ENCODE peak calls at places on chromosome 22, in six cellular contexts. R, K, E, W, V and J are unnamed samples.
A peak's percentile ranks its signal among the peaks of the same experiment; 100 is the strongest.

GRCh38 chr22:37972527-37972926 is 11.8 kb downstream of the SOX10 start:
- DNase-seq in V (no peak), R (no peak), W (no peak), E (no peak), K (no peak), J (no peak)

GRCh38 chr22:45207981-45208664 is 32.6 kb downstream of the KIAA0930 start:
- DNase-seq in K (no peak), W (no peak), R (peak; percentile 69), V (peak; percentile 36), E (peak; percentile 67), J (no peak)

GRCh38 chr22:31800065-31800464 is 46.2 kb downstream of the DEPDC5 start:
- DNase-seq in V (no peak), R (no peak), W (no peak), K (no peak), E (no peak), J (no peak)

GRCh38 chr22:46500201-46500600 is 37.2 kb downstream of the CELSR1 start:
- DNase-seq in V (peak; percentile 28), K (no peak), R (no peak), E (no peak), W (no peak), J (no peak)

GRCh38 chr22:42863349-42863911 is 6.4 kb upstream of the ARFGAP3 start:
- DNase-seq in K (no peak), V (no peak), W (no peak), R (no peak), E (no peak), J (no peak)

GRCh38 chr22:39908737-39909136 is 7.9 kb downstream of the GRAP2 start:
- DNase-seq in V (no peak), R (no peak), E (no peak), K (peak; percentile 22), W (no peak), J (no peak)

GRCh38 chr22:46619830-46620501 is at the start of gene GRAMD4:
- DNase-seq in V (peak; percentile 79), E (no peak), K (peak; percentile 23), W (no peak), R (peak; percentile 73), J (peak; percentile 74)

GRCh38 chr22:42673898-42674390 is 24.8 kb upstream of the CYB5R3 start:
- DNase-seq in W (no peak), E (no peak), K (no peak), V (no peak), R (no peak), J (no peak)

GRCh38 chr22:39269095-39269827 is 24.5 kb upstream of the PDGFB start:
- DNase-seq in K (no peak), R (no peak), W (no peak), E (no peak), V (no peak), J (no peak)

GRCh38 chr22:20205964-20206708 is 55.3 kb upstream of the CCDC188 start:
- DNase-seq in W (peak; percentile 83), V (peak; percentile 74), K (peak; percentile 95), R (peak; percentile 92), E (peak; percentile 65), J (peak; percentile 81)

GRCh38 chr22:45218974-45219373 is 21.7 kb downstream of the KIAA0930 start:
- DNase-seq in W (no peak), R (no peak), V (no peak), K (no peak), E (no peak), J (no peak)

GRCh38 chr22:19656541-19657251 is 57.6 kb upstream of the SEPTIN5 start:
- DNase-seq in K (no peak), V (no peak), E (no peak), W (no peak), R (no peak), J (no peak)

GRCh38 chr22:40120783-40121182 is 56.9 kb upstream of the TNRC6B start:
- DNase-seq in E (no peak), K (no peak), V (no peak), R (no peak), W (no peak), J (no peak)

GRCh38 chr22:21042978-21043855 is 2.5 kb upstream of the LRRC74B start:
- DNase-seq in V (peak; percentile 29), K (peak; percentile 75), R (peak; percentile 22), E (no peak), W (no peak), J (no peak)

GRCh38 chr22:44733426-44734106 is 18.8 kb upstream of the ARHGAP8 start:
- DNase-seq in R (no peak), K (no peak), E (no peak), W (no peak), V (no peak), J (no peak)

GRCh38 chr22:32317524-32317923 is 40.1 kb upstream of the RFPL3 start:
- DNase-seq in V (no peak), W (no peak), K (no peak), R (no peak), E (no peak), J (no peak)

GRCh38 chr22:39300198-39300830 is 19.1 kb downstream of the RPL3 start:
- DNase-seq in V (no peak), W (peak; percentile 63), R (no peak), E (no peak), K (no peak), J (peak; percentile 58)

GRCh38 chr22:28906312-28906711 is 22.9 kb downstream of the ZNRF3 start:
- DNase-seq in V (no peak), R (no peak), E (no peak), K (no peak), W (no peak), J (no peak)
- H3K4me1 ChIP-seq in V (peaks cover 57% of the 10 kb centered on the region), R (peaks cover 15% of the 10 kb centered on the region), E (peaks cover 20% of the 10 kb centered on the region), K (peaks cover 3% of the 10 kb centered on the region), W (peaks cover 36% of the 10 kb centered on the region), J (peaks cover 13% of the 10 kb centered on the region)

GRCh38 chr22:23713696-23714595 is 23.1 kb downstream of the RGL4 start:
- DNase-seq in W (no peak), V (no peak), E (no peak), R (no peak), K (no peak), J (no peak)

GRCh38 chr22:23716811-23717801 is 26.3 kb downstream of the RGL4 start:
- DNase-seq in K (peak; percentile 88), E (peak; percentile 83), V (peak; percentile 90), W (peak; percentile 88), R (peak; percentile 96), J (peak; percentile 85)

GRCh38 chr22:23718371-23719165 is 27.8 kb downstream of the RGL4 start:
- DNase-seq in W (no peak), R (no peak), V (no peak), E (no peak), K (no peak), J (no peak)

GRCh38 chr22:23714596-23715588 is 24.1 kb downstream of the RGL4 start:
- DNase-seq in W (no peak), E (no peak), V (no peak), R (no peak), K (peak; percentile 35), J (no peak)

DNA sequence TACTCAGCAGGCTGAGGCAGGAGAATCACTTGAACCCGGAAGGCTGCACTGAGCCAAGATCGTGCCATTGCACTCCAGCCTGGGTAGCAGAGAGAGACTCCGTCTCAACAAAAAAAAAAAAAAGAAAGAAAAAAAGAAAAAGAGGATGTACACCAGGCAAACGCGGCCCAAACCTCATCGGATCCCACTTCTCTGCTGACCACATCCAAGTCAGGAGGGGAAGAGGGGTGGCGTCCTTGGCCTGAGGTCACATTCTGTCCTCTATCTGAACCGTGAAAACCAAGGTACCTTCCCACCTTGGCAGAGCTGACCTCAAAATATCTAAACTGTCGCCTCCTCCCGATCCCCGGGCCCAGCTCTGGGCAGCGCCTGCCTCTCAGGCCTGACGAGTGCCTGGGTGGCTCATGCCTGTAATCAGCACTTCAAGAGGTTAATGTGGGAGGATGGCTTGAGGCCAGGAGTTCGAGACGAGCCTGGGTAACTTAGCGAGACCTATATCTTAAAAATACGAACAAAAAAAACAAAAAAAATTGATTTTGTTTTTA is 25.1 kb downstream of the RGL4 start:
- DNase-seq in R (peak; percentile 76), E (no peak), K (no peak), V (no peak), W (no peak), J (no peak)
- TF ChIP-seq CTCF in R (no peak), E (no peak), K (no peak), V (no peak), W (no peak), J (no peak)

GRCh38 chr22:25749420-25750169 is 7.6 kb downstream of the MYO18B start:
- DNase-seq in R (no peak), K (no peak), E (no peak), V (no peak), W (no peak), J (no peak)

GRCh38 chr22:25748704-25749103 is 6.7 kb downstream of the MYO18B start:
- DNase-seq in R (no peak), K (no peak), E (no peak), V (no peak), W (no peak), J (no peak)

GRCh38 chr22:25752615-25753214 is 10.7 kb downstream of the MYO18B start:
- DNase-seq in R (no peak), E (no peak), W (no peak), K (no peak), V (no peak), J (no peak)

GRCh38 chr22:25751174-25751581 is 9.2 kb downstream of the MYO18B start:
- DNase-seq in R (no peak), E (no peak), W (no peak), V (no peak), K (no peak), J (no peak)

GRCh38 chr22:25750569-25751173 is 8.7 kb downstream of the MYO18B start:
- DNase-seq in V (peak; percentile 77), K (no peak), E (no peak), R (no peak), W (no peak), J (no peak)
- H3K27ac ChIP-seq in V (peak overlapping the region; percentile 98), K (no peak overlapping the region), E (no peak overlapping the region), R (no peak overlapping the region), W (no peak overlapping the region), J (peak overlapping the region; percentile 79)

GRCh38 chr22:36343070-36343719 is 44.6 kb downstream of the MYH9 start:
- DNase-seq in W (no peak), R (no peak), K (no peak), V (no peak), E (no peak), J (no peak)
- H3K4me1 ChIP-seq in W (peaks cover 90% of the 10 kb centered on the region), R (peaks cover 99% of the 10 kb centered on the region), K (no peaks in the 10 kb centered on the region), V (peaks cover 24% of the 10 kb centered on the region), E (peaks cover 15% of the 10 kb centered on the region), J (peaks cover 50% of the 10 kb centered on the region)

GRCh38 chr22:50061141-50061823 is 3.2 kb upstream of the TTLL8 start:
- DNase-seq in K (no peak), V (no peak), E (no peak), W (peak; percentile 59), R (no peak), J (no peak)

GRCh38 chr22:50061824-50062355 is 3.8 kb upstream of the TTLL8 start:
- DNase-seq in R (no peak), W (no peak), K (no peak), V (no peak), E (no peak), J (no peak)

GRCh38 chr22:50059881-50060262 is 1.8 kb upstream of the TTLL8 start:
- DNase-seq in V (no peak), K (no peak), W (no peak), E (no peak), R (no peak), J (no peak)

GRCh38 chr22:50059185-50059880 is 1.2 kb upstream of the TTLL8 start:
- DNase-seq in V (no peak), R (no peak), W (no peak), K (peak; percentile 63), E (no peak), J (no peak)

GRCh38 chr22:50060441-50061140 is 2.5 kb upstream of the TTLL8 start:
- DNase-seq in R (no peak), V (no peak), K (no peak), E (peak; percentile 74), W (peak; percentile 40), J (no peak)
- TF ChIP-seq CTCF in R (no peak), V (no peak), K (no peak), E (no peak), W (no peak), J (no peak)